ENCODE peak calls at places on chromosome 20, in four cellular contexts. One of them, this sample, is unnamed.

GRCh38 chr20:15682690-15683089 is 890.6 kb downstream of the KIF16B start:
- DNase-seq in naive thymus-derived CD4-positive, alpha-beta T cell: no peak
- DNase-seq in brain microvascular endothelial cell: peak
- DNase-seq in heart right ventricle: no peak
- DNase-seq in this sample: no peak

GRCh38 chr20:52564594-52564993 is 373.0 kb upstream of the ZFP64 start:
- DNase-seq in heart right ventricle: no peak
- DNase-seq in brain microvascular endothelial cell: no peak
- DNase-seq in naive thymus-derived CD4-positive, alpha-beta T cell: no peak
- DNase-seq in this sample: no peak

GRCh38 chr20:10853176-10853575 is 179.4 kb upstream of the JAG1 start:
- DNase-seq in brain microvascular endothelial cell: no peak
- DNase-seq in heart right ventricle: no peak
- DNase-seq in naive thymus-derived CD4-positive, alpha-beta T cell: no peak
- DNase-seq in this sample: no peak

GRCh38 chr20:55555075-55555650 is 450.2 kb downstream of the CBLN4 start:
- DNase-seq in naive thymus-derived CD4-positive, alpha-beta T cell: no peak
- DNase-seq in brain microvascular endothelial cell: no peak
- DNase-seq in heart right ventricle: no peak
- DNase-seq in this sample: no peak

GRCh38 chr20:14622796-14623195 is 285.4 kb upstream of the FLRT3 start:
- DNase-seq in brain microvascular endothelial cell: peak
- DNase-seq in heart right ventricle: no peak
- DNase-seq in naive thymus-derived CD4-positive, alpha-beta T cell: no peak
- DNase-seq in this sample: no peak

GRCh38 chr20:5065489-5066383 is 54.0 kb downstream of the PCNA start:
- DNase-seq in brain microvascular endothelial cell: peak
- DNase-seq in heart right ventricle: peak
- DNase-seq in naive thymus-derived CD4-positive, alpha-beta T cell: no peak
- DNase-seq in this sample: peak

GRCh38 chr20:51639206-51639832 is 96.8 kb upstream of the NFATC2 start:
- DNase-seq in heart right ventricle: peak
- DNase-seq in brain microvascular endothelial cell: peak
- DNase-seq in naive thymus-derived CD4-positive, alpha-beta T cell: peak
- DNase-seq in this sample: peak

GRCh38 chr20:38084425-38084951 is 50.9 kb downstream of the RPRD1B start:
- DNase-seq in naive thymus-derived CD4-positive, alpha-beta T cell: no peak
- DNase-seq in brain microvascular endothelial cell: peak
- DNase-seq in heart right ventricle: no peak
- DNase-seq in this sample: peak

GRCh38 chr20:20427202-20427864 is 59.4 kb downstream of the INSM1 start:
- DNase-seq in brain microvascular endothelial cell: no peak
- DNase-seq in naive thymus-derived CD4-positive, alpha-beta T cell: no peak
- DNase-seq in heart right ventricle: no peak
- DNase-seq in this sample: no peak

GRCh38 chr20:24445510-24446170 is 23.8 kb upstream of the SYNDIG1 start:
- DNase-seq in naive thymus-derived CD4-positive, alpha-beta T cell: no peak
- DNase-seq in brain microvascular endothelial cell: no peak
- DNase-seq in heart right ventricle: no peak
- DNase-seq in this sample: no peak

GRCh38 chr20:63289311-63290135 is 3.5 kb upstream of the COL20A1 start:
- DNase-seq in brain microvascular endothelial cell: no peak
- DNase-seq in naive thymus-derived CD4-positive, alpha-beta T cell: no peak
- DNase-seq in heart right ventricle: no peak
- DNase-seq in this sample: no peak

GRCh38 chr20:52105045-52105572 is 86.5 kb downstream of the ZFP64 start:
- DNase-seq in naive thymus-derived CD4-positive, alpha-beta T cell: no peak
- DNase-seq in brain microvascular endothelial cell: peak
- DNase-seq in heart right ventricle: no peak
- DNase-seq in this sample: no peak

GRCh38 chr20:33789858-33790182 is 21.3 kb upstream of the CHMP4B start:
- DNase-seq in brain microvascular endothelial cell: no peak
- DNase-seq in heart right ventricle: no peak
- DNase-seq in naive thymus-derived CD4-positive, alpha-beta T cell: no peak
- DNase-seq in this sample: no peak

GRCh38 chr20:33789109-33789857 is 21.9 kb upstream of the CHMP4B start:
- DNase-seq in heart right ventricle: peak
- DNase-seq in brain microvascular endothelial cell: peak
- DNase-seq in naive thymus-derived CD4-positive, alpha-beta T cell: no peak
- DNase-seq in this sample: peak

GRCh38 chr20:33787253-33787891 is 23.8 kb upstream of the CHMP4B start:
- DNase-seq in heart right ventricle: no peak
- DNase-seq in naive thymus-derived CD4-positive, alpha-beta T cell: no peak
- DNase-seq in brain microvascular endothelial cell: no peak
- DNase-seq in this sample: no peak

GRCh38 chr20:33790571-33790970 is 20.6 kb upstream of the CHMP4B start:
- DNase-seq in naive thymus-derived CD4-positive, alpha-beta T cell: no peak
- DNase-seq in heart right ventricle: no peak
- DNase-seq in brain microvascular endothelial cell: no peak
- DNase-seq in this sample: no peak

GRCh38 chr20:33788351-33789049 is 22.6 kb upstream of the CHMP4B start:
- DNase-seq in naive thymus-derived CD4-positive, alpha-beta T cell: no peak
- DNase-seq in heart right ventricle: no peak
- DNase-seq in brain microvascular endothelial cell: no peak
- DNase-seq in this sample: no peak
- H3K27ac ChIP-seq in naive thymus-derived CD4-positive, alpha-beta T cell: no peak
- H3K27ac ChIP-seq in heart right ventricle: peak
- H3K27ac ChIP-seq in brain microvascular endothelial cell: no peak
- H3K27ac ChIP-seq in this sample: no peak

DNA sequence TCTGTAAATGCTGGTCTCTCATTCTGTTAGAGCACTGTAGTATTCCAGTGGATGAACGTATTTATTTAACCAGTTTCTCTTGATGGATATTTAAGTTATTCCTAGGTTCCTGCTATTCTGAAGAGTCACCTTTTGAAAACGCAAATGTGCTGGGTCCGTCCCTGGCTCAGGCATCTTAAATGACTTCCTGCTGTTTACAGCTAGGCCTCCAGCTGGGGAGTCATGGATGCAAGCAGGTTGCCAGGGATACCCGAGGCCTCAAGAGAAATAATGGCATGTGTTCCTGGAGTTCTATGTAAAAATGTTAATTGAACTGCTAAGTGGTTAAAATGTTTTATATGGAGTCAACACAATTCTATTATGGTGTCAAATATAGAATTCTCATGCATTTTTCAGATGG is 61.0 kb upstream of the TGM3 start:
- DNase-seq in naive thymus-derived CD4-positive, alpha-beta T cell: no peak
- DNase-seq in heart right ventricle: no peak
- DNase-seq in brain microvascular endothelial cell: no peak
- DNase-seq in this sample: no peak
- H3K27ac ChIP-seq in naive thymus-derived CD4-positive, alpha-beta T cell: no peak
- H3K27ac ChIP-seq in heart right ventricle: no peak
- H3K27ac ChIP-seq in brain microvascular endothelial cell: no peak
- H3K27ac ChIP-seq in this sample: no peak

GRCh38 chr20:19047951-19048296 is 164.5 kb upstream of the SLC24A3 start:
- DNase-seq in heart right ventricle: no peak
- DNase-seq in brain microvascular endothelial cell: no peak
- DNase-seq in naive thymus-derived CD4-positive, alpha-beta T cell: no peak
- DNase-seq in this sample: no peak

GRCh38 chr20:19048898-19049889 is 163.2 kb upstream of the SLC24A3 start:
- DNase-seq in brain microvascular endothelial cell: no peak
- DNase-seq in naive thymus-derived CD4-positive, alpha-beta T cell: no peak
- DNase-seq in heart right ventricle: peak
- DNase-seq in this sample: no peak

GRCh38 chr20:19045366-19045765 is 167.1 kb upstream of the SLC24A3 start:
- DNase-seq in heart right ventricle: no peak
- DNase-seq in brain microvascular endothelial cell: no peak
- DNase-seq in naive thymus-derived CD4-positive, alpha-beta T cell: no peak
- DNase-seq in this sample: no peak

DNA sequence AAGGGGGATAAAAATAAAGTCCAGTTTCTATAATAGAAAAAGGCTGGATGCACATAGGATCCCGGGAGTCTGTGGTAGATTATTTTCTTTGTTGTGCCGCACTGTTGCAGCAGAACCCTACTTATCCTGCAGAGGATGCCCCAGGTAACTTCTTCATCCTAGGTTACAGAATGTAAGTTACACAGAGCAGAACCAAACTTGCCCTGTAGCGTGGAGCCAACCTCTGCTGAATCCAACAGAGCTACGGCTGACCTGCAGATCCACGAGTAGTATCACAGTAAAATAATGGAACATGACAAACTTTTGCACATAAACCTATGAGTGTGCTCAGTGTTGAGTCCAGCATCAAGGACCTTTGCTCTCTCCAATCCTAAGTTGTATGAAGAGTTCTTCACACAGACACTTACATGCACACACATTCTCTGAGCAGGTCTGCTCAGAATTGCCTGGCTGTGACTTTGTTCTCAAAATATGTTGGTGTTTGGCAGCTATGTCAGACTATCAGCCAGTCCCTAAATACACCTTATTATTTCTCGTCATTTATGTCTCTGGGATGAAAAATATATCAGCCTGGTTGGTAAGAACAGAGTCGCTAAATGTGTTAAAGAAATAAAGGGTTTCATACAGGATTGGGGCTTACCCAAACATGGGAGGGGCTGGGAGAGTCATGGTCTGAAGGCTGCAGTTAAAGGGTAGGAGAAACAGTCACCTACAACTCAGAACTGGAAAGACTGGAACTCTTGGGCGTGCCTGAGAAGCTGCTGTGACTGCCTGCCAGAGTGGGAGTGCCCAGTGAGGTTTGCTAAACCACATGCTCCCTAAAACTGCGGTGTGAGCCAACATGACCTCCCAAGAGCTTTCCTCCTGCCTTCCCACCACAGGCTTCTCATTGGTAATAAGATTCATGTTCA is 165.1 kb upstream of the SLC24A3 start:
- DNase-seq in brain microvascular endothelial cell: no peak
- DNase-seq in heart right ventricle: peak
- DNase-seq in naive thymus-derived CD4-positive, alpha-beta T cell: no peak
- DNase-seq in this sample: no peak
- H3K27ac ChIP-seq in brain microvascular endothelial cell: no peak
- H3K27ac ChIP-seq in heart right ventricle: peak
- H3K27ac ChIP-seq in naive thymus-derived CD4-positive, alpha-beta T cell: no peak
- H3K27ac ChIP-seq in this sample: no peak

DNA sequence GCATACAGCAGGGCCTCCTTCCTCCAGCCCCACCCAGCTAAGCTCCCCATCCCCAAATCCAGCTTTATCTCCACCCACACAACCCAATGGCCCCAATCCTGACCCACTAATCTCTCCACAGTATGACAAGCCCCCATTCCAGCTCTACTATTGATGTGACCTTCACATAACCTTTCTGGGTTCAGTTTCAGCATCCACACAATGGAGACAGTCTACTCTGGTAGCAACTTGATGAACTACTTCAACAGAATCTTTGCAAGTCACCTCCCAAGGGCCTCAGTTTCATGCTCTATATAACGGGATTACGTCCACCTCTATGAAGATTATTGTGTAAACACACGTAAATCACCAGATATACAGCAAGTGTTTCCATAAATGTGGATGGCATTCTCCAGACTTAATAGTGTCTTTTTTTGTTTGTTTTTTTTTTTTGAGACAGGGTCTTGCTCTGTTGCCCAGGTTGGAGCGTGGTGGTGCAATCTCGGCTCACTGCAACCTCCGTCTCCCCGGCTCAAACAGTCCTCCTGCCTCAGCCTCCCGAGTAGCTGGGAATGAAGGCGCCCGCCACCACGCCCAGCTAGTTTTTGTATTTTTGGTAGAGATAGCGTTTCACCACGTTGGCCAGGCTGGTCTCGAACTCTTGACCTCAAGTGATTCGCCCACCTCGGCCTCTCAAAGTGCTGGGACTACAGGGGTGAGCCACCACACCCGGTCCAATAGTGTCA is 1.4 kb downstream of the AHCY start:
- DNase-seq in brain microvascular endothelial cell: no peak
- DNase-seq in naive thymus-derived CD4-positive, alpha-beta T cell: no peak
- DNase-seq in heart right ventricle: no peak
- DNase-seq in this sample: no peak
- H3K27ac ChIP-seq in brain microvascular endothelial cell: no peak
- H3K27ac ChIP-seq in naive thymus-derived CD4-positive, alpha-beta T cell: peak
- H3K27ac ChIP-seq in heart right ventricle: peak
- H3K27ac ChIP-seq in this sample: peak

GRCh38 chr20:32468860-32469259 is 110.7 kb downstream of the ASXL1 start:
- DNase-seq in brain microvascular endothelial cell: no peak
- DNase-seq in heart right ventricle: no peak
- DNase-seq in naive thymus-derived CD4-positive, alpha-beta T cell: no peak
- DNase-seq in this sample: no peak
- H3K27ac ChIP-seq in brain microvascular endothelial cell: peak
- H3K27ac ChIP-seq in heart right ventricle: peak
- H3K27ac ChIP-seq in naive thymus-derived CD4-positive, alpha-beta T cell: peak
- H3K27ac ChIP-seq in this sample: no peak

GRCh38 chr20:50127587-50128519 is 14.9 kb upstream of the UBE2V1 start:
- DNase-seq in heart right ventricle: no peak
- DNase-seq in brain microvascular endothelial cell: no peak
- DNase-seq in naive thymus-derived CD4-positive, alpha-beta T cell: no peak
- DNase-seq in this sample: no peak
- H3K27ac ChIP-seq in heart right ventricle: no peak
- H3K27ac ChIP-seq in brain microvascular endothelial cell: no peak
- H3K27ac ChIP-seq in naive thymus-derived CD4-positive, alpha-beta T cell: no peak
- H3K27ac ChIP-seq in this sample: no peak

GRCh38 chr20:36587388-36588136 is 14.2 kb downstream of the TGIF2 start:
- DNase-seq in naive thymus-derived CD4-positive, alpha-beta T cell: no peak
- DNase-seq in heart right ventricle: no peak
- DNase-seq in brain microvascular endothelial cell: no peak
- DNase-seq in this sample: no peak
- H3K27ac ChIP-seq in naive thymus-derived CD4-positive, alpha-beta T cell: no peak
- H3K27ac ChIP-seq in heart right ventricle: no peak
- H3K27ac ChIP-seq in brain microvascular endothelial cell: no peak
- H3K27ac ChIP-seq in this sample: no peak

GRCh38 chr20:41222299-41222698 is 85.0 kb downstream of the PLCG1 start:
- DNase-seq in heart right ventricle: no peak
- DNase-seq in brain microvascular endothelial cell: no peak
- DNase-seq in naive thymus-derived CD4-positive, alpha-beta T cell: no peak
- DNase-seq in this sample: no peak
- H3K27ac ChIP-seq in heart right ventricle: peak
- H3K27ac ChIP-seq in brain microvascular endothelial cell: no peak
- H3K27ac ChIP-seq in naive thymus-derived CD4-positive, alpha-beta T cell: no peak
- H3K27ac ChIP-seq in this sample: no peak